ENCODE peak calls at places on chromosomes 2 and 18, in eight cellular contexts. W, B, K, C, J, V, N and Y are unnamed samples.

GRCh38 chr2:18900691-18901113 is 311.3 kb upstream of the NT5C1B start:
- DNase-seq in W (no peak), B (no peak), K (peak; percentile 32), C (no peak), J (no peak), V (no peak), N (no peak), Y (peak; percentile 22)

GRCh38 chr18:55861266-55861665 is 273.3 kb upstream of the TCF4 start:
- DNase-seq in W (peak; percentile 49), B (no peak), K (peak; percentile 67), C (peak; percentile 76), J (peak; percentile 48), V (no peak), N (no peak), Y (peak; percentile 13)

GRCh38 chr18:12374398-12374797 is 2.6 kb downstream of the AFG3L2 start:
- DNase-seq in W (no peak), B (no peak), K (no peak), C (no peak), J (no peak), V (no peak), N (no peak), Y (no peak)

GRCh38 chr2:223032187-223033142 is 19.5 kb upstream of the KCNE4 start:
- DNase-seq in W (no peak), B (no peak), K (peak; percentile 18), C (no peak), J (no peak), V (no peak), N (no peak), Y (no peak)

GRCh38 chr2:228545041-228545440 is 363.6 kb upstream of the SPHKAP start:
- DNase-seq in W (peak; percentile 51), B (no peak), K (peak; percentile 89), C (no peak), J (no peak), V (no peak), N (no peak), Y (peak; percentile 9)

GRCh38 chr2:237474931-237475703 is 11.9 kb upstream of the MLPH start:
- DNase-seq in W (peak; percentile 85), B (peak; percentile 79), K (peak; percentile 84), C (peak; percentile 91), J (peak; percentile 84), V (peak; percentile 85), N (no peak), Y (peak; percentile 95)

GRCh38 chr18:39942702-39943101 is 2012.3 kb upstream of the PIK3C3 start:
- DNase-seq in W (no peak), B (no peak), K (no peak), C (no peak), J (no peak), V (no peak), N (no peak), Y (no peak)

GRCh38 chr2:223538920-223539440 is 63.2 kb downstream of the SCG2 start:
- DNase-seq in W (no peak), B (no peak), K (no peak), C (peak; percentile 71), J (no peak), V (no peak), N (peak; percentile 41), Y (no peak)

GRCh38 chr2:14642499-14642898 is 10.0 kb downstream of the LRATD1 start:
- DNase-seq in W (no peak), B (no peak), K (no peak), C (no peak), J (no peak), V (peak; percentile 10), N (no peak), Y (no peak)

GRCh38 chr18:66495844-66496243 is 108.0 kb downstream of the CDH19 start:
- DNase-seq in W (peak; percentile 2), B (peak; percentile 17), K (peak; percentile 60), C (peak; percentile 90), J (peak; percentile 69), V (peak; percentile 2), N (no peak), Y (no peak)

GRCh38 chr2:12006841-12007240 is 260.4 kb downstream of the LPIN1 start:
- DNase-seq in W (peak; percentile 44), B (no peak), K (peak; percentile 51), C (peak; percentile 90), J (peak; percentile 52), V (no peak), N (no peak), Y (peak; percentile 13)

GRCh38 chr2:98935111-98935770 is 784 bp downstream of the CRACDL start:
- DNase-seq in W (no peak), B (no peak), K (no peak), C (no peak), J (no peak), V (no peak), N (peak; percentile 22), Y (no peak)

GRCh38 chr2:7492719-7493118 is 575.5 kb downstream of the RNF144A start:
- DNase-seq in W (no peak), B (no peak), K (no peak), C (no peak), J (no peak), V (no peak), N (no peak), Y (no peak)

GRCh38 chr18:78546281-78546680 is 433.3 kb upstream of the SALL3 start:
- DNase-seq in W (no peak), B (no peak), K (no peak), C (no peak), J (no peak), V (no peak), N (no peak), Y (no peak)

GRCh38 chr2:240432430-240432819 is 3.0 kb upstream of the GPC1 start:
- DNase-seq in W (no peak), B (peak; percentile 10), K (no peak), C (no peak), J (peak; percentile 21), V (no peak), N (no peak), Y (no peak)

GRCh38 chr2:28960401-28960800 is 20.7 kb upstream of the TOGARAM2 start:
- DNase-seq in W (no peak), B (no peak), K (no peak), C (no peak), J (no peak), V (no peak), N (no peak), Y (no peak)

GRCh38 chr18:73060666-73061270 is 193.0 kb upstream of the NETO1 start:
- DNase-seq in W (peak; percentile 7), B (no peak), K (peak; percentile 39), C (no peak), J (no peak), V (no peak), N (no peak), Y (no peak)

GRCh38 chr18:46867471-46868170 is 49.7 kb downstream of the PIAS2 start:
- DNase-seq in W (no peak), B (no peak), K (no peak), C (no peak), J (no peak), V (no peak), N (no peak), Y (no peak)

GRCh38 chr2:112627060-112628040 is 18.4 kb upstream of the SLC20A1 start:
- DNase-seq in W (peak; percentile 95), B (peak; percentile 55), K (peak; percentile 98), C (peak; percentile 86), J (no peak), V (no peak), N (no peak), Y (peak; percentile 80)

GRCh38 chr2:30113617-30114293 is 33.1 kb upstream of the YPEL5 start:
- DNase-seq in W (peak; percentile 88), B (no peak), K (peak; percentile 88), C (peak; percentile 66), J (no peak), V (no peak), N (no peak), Y (peak; percentile 86)

GRCh38 chr18:75161629-75162028 is 47.3 kb downstream of the PTGR3 start:
- DNase-seq in W (no peak), B (peak; percentile 50), K (peak; percentile 5), C (no peak), J (no peak), V (peak; percentile 24), N (peak; percentile 12), Y (no peak)

GRCh38 chr2:70994055-70994444 is 623 bp downstream of the TEX261 start:
- DNase-seq in W (no peak), B (no peak), K (peak; percentile 14), C (no peak), J (no peak), V (no peak), N (no peak), Y (no peak)

GRCh38 chr2:141379965-141380624 is 750.7 kb downstream of the LRP1B start:
- DNase-seq in W (no peak), B (no peak), K (no peak), C (peak; percentile 85), J (no peak), V (no peak), N (no peak), Y (no peak)

GRCh38 chr2:96427917-96428316 is 77.2 kb downstream of the NEURL3 start:
- DNase-seq in W (peak; percentile 74), B (no peak), K (peak; percentile 79), C (peak; percentile 64), J (no peak), V (no peak), N (no peak), Y (peak; percentile 25)

GRCh38 chr2:197158138-197158537 is 152.4 kb downstream of the ANKRD44 start:
- DNase-seq in W (no peak), B (no peak), K (no peak), C (no peak), J (no peak), V (no peak), N (no peak), Y (no peak)

GRCh38 chr2:227613272-227613660 is 1.4 kb downstream of the SCYGR3 start:
- DNase-seq in W (no peak), B (no peak), K (no peak), C (no peak), J (no peak), V (no peak), N (no peak), Y (no peak)

GRCh38 chr2:17626986-17627385 is 86.5 kb downstream of the VSNL1 start:
- DNase-seq in W (no peak), B (no peak), K (no peak), C (peak; percentile 55), J (no peak), V (peak; percentile 69), N (no peak), Y (no peak)

GRCh38 chr18:9839806-9840205 is 46.0 kb upstream of the TXNDC2 start:
- DNase-seq in W (no peak), B (no peak), K (no peak), C (peak; percentile 59), J (no peak), V (no peak), N (no peak), Y (no peak)

GRCh38 chr18:35409921-35410320 is 32.8 kb upstream of the ZNF396 start:
- DNase-seq in W (no peak), B (no peak), K (peak; percentile 12), C (no peak), J (no peak), V (peak; percentile 27), N (no peak), Y (no peak)

GRCh38 chr18:34929336-34929780 is 111.9 kb upstream of the MAPRE2 start:
- DNase-seq in W (peak; percentile 55), B (no peak), K (peak; percentile 68), C (peak; percentile 73), J (no peak), V (no peak), N (peak; percentile 10), Y (peak; percentile 50)